ENCODE peak calls at places on chromosome 12, in seven cellular contexts. P is hepatocyte, I is tibial artery, X is adrenal gland, U is left ventricle myocardium inferior, J is sigmoid colon, W is neural progenitor cell. K is an unnamed sample. For H3K9me3 and H3K27me3, the result is how much of the 10 kb centered on the place peaks cover.

GRCh38 chr12:6383572-6384498 is at the start of gene LTBR:
- DNase-seq in P (peak), I (peak), X (peak), U (peak), J (peak), W (peak), K (peak)

GRCh38 chr12:127169321-127170270 is 1097.4 kb upstream of the TMEM132C start:
- DNase-seq in P (no peak), I (no peak), X (no peak), U (no peak), J (no peak), W (no peak), K (no peak)

GRCh38 chr12:46303039-46303666 is 34.3 kb upstream of the SLC38A1 start:
- DNase-seq in P (peak), I (no peak), X (peak), U (no peak), J (no peak), W (no peak), K (peak)

GRCh38 chr12:53219116-53219955 is 12.3 kb upstream of the ITGB7 start:
- DNase-seq in P (peak), I (no peak), X (no peak), U (peak), J (no peak), W (no peak), K (peak)

GRCh38 chr12:50188875-50189575 is 21.9 kb upstream of the CERS5 start:
- DNase-seq in P (peak), I (no peak), X (peak), U (no peak), J (no peak), W (no peak), K (no peak)

GRCh38 chr12:24535334-24536019 is 413.4 kb downstream of the BCAT1 start:
- DNase-seq in P (no peak), I (no peak), X (no peak), U (no peak), J (no peak), W (no peak), K (no peak)

GRCh38 chr12:111035578-111036301 is 115.4 kb upstream of the MYL2 start:
- DNase-seq in P (no peak), I (no peak), X (no peak), U (no peak), J (no peak), W (peak), K (no peak)

GRCh38 chr12:122133192-122133950 is 40.6 kb downstream of the IL31 start:
- DNase-seq in P (no peak), I (no peak), X (no peak), U (no peak), J (no peak), W (no peak), K (no peak)

GRCh38 chr12:113766133-113766879 is 199.8 kb downstream of the RBM19 start:
- DNase-seq in P (peak), I (no peak), X (no peak), U (no peak), J (no peak), W (peak), K (no peak)

GRCh38 chr12:1913377-1914115 is 4.9 kb downstream of the CACNA2D4 start:
- DNase-seq in P (peak), I (no peak), X (no peak), U (no peak), J (no peak), W (no peak), K (no peak)

GRCh38 chr12:91778091-91778819 is 367.4 kb downstream of the BTG1 start:
- DNase-seq in P (peak), I (peak), X (no peak), U (no peak), J (no peak), W (no peak), K (no peak)

GRCh38 chr12:121033625-121034349 is 5.3 kb downstream of the OASL start:
- DNase-seq in P (no peak), I (no peak), X (peak), U (no peak), J (no peak), W (no peak), K (peak)

GRCh38 chr12:117832459-117833457 is 136.0 kb downstream of the KSR2 start:
- DNase-seq in P (no peak), I (no peak), X (no peak), U (no peak), J (peak), W (no peak), K (no peak)

GRCh38 chr12:16920451-16920850 is 314.5 kb upstream of the LMO3 start:
- DNase-seq in P (no peak), I (no peak), X (no peak), U (no peak), J (no peak), W (no peak), K (no peak)
- H3K9me3 ChIP-seq in P (under half), I (under half), X (under half), U (half or more), J (under half), W (under half), K (under half)

DNA sequence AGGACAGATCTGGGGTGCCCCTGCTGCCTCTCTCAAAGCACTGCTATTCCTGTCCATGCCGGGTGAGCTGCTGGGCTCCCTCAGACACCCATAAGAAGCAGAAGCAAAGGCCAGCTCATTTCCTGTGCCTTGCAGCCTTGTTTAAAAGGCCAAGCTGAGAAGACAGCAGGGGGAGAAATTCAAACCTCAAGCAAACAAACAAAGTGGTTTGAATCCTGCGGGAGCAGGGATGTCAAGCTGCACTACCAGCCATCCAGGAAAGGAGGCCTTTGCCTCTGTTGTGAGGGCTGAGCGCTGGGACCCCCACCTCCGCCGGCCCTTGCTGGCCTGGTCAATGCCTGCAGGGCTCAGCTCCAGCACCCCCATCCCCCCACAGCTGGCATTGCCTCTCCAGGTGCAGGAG is 176.5 kb downstream of the PIWIL1 start:
- DNase-seq in P (no peak), I (no peak), X (no peak), U (no peak), J (no peak), W (peak), K (no peak)
- H3K27me3 ChIP-seq in P (under half), I (under half), X (under half), U (half or more), J (under half), W (under half), K (under half)

DNA sequence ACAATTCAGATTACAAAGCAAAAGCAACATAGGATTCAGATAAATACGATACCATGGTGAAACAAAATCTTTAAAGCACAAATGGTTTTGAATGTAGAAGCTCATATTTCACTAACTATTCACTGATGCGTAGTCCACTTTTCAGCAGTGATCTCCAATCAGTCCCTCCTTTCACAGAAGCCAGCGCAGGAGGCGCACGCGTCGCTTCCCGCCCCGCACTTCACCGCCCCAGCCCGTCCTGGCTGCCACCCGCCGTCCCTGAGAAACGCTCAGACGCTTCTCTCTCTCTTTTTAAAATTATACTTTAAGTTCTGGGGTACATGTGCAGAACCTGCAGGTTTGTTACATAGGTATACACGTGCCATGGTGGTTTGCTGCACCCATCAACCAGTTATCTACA is 19.8 kb upstream of the CHFR start:
- DNase-seq in P (no peak), I (no peak), X (no peak), U (no peak), J (no peak), W (no peak), K (no peak)
- H3K9me3 ChIP-seq in P (under half), I (under half), X (under half), U (under half), J (under half), W (under half), K (under half)

GRCh38 chr12:109759076-109759420 is 45.4 kb downstream of the FAM222A start:
- DNase-seq in P (no peak), I (no peak), X (peak), U (peak), J (peak), W (no peak), K (no peak)

GRCh38 chr12:109758406-109759075 is 44.9 kb downstream of the FAM222A start:
- DNase-seq in P (no peak), I (peak), X (peak), U (peak), J (peak), W (no peak), K (no peak)

GRCh38 chr12:109760031-109760929 is 46.7 kb downstream of the FAM222A start:
- DNase-seq in P (no peak), I (peak), X (peak), U (peak), J (peak), W (no peak), K (no peak)

GRCh38 chr12:109760930-109761630 is 47.5 kb downstream of the FAM222A start:
- DNase-seq in P (no peak), I (peak), X (peak), U (no peak), J (peak), W (no peak), K (no peak)

GRCh38 chr12:109759595-109759994 is 46.0 kb downstream of the FAM222A start:
- DNase-seq in P (no peak), I (peak), X (peak), U (peak), J (peak), W (no peak), K (no peak)
- H3K27me3 ChIP-seq in P (under half), I (under half), X (under half), U (under half), J (under half), W (under half), K (under half)

GRCh38 chr12:34294671-34295365 is 272.5 kb downstream of the ALG10 start:
- DNase-seq in P (no peak), I (peak), X (no peak), U (peak), J (peak), W (no peak), K (no peak)
- H3K9me3 ChIP-seq in P (under half), I (under half), X (under half), U (under half), J (under half), W (under half), K (under half)

GRCh38 chr12:562634-563033 is 100.6 kb downstream of the NINJ2 start:
- DNase-seq in P (no peak), I (no peak), X (no peak), U (no peak), J (no peak), W (no peak), K (no peak)

GRCh38 chr12:565589-566105 is 97.6 kb downstream of the NINJ2 start:
- DNase-seq in P (no peak), I (no peak), X (no peak), U (no peak), J (no peak), W (no peak), K (no peak)

GRCh38 chr12:563250-563781 is 99.9 kb downstream of the NINJ2 start:
- DNase-seq in P (no peak), I (no peak), X (no peak), U (no peak), J (no peak), W (no peak), K (no peak)

GRCh38 chr12:563899-564298 is 99.3 kb downstream of the NINJ2 start:
- DNase-seq in P (no peak), I (no peak), X (no peak), U (no peak), J (no peak), W (no peak), K (no peak)

DNA sequence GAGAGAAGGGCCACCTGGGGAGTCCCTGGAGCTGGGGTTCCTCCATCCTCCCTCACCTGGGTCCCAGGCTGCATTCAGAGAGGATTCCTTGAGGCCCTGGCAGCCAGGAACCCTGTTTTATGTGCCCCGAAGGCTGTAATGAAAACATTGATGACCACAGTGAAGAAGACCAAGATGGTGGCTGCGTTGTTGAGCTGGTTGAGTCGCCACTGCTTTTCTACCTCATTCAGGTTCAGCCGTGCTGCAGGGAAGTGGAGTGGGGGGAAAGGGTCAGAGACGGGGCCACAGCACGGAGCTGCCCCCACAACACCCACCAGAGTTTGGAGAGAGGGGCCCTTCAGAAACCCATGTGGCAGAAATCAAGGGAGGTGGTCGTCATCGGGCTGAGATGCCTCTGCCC is 98.1 kb downstream of the NINJ2 start:
- DNase-seq in P (no peak), I (no peak), X (no peak), U (no peak), J (no peak), W (no peak), K (no peak)
- H3K27me3 ChIP-seq in P (under half), I (under half), X (under half), U (under half), J (under half), W (under half), K (under half)

DNA sequence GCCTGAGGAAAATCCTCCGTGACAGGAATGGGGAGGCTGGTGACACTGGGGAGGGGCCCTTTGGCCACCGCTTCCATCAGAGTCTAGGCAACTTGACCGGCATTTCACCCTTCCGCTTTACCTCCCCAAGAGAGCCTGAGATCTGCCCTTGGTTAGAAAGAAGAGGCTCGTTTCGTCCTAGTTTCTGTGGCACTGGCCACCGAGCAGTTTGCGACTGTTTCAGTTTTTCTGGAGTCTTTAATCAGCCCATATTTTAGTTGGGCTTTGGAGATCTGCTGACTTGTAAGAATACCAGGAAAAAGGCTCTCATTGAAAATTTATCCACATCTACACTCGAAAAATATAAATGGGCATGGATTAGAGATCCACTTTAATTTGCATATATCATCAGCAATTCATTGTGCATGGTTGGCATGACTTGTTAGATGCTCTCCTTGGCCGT is 414 bp upstream of the ANKS1B start:
- DNase-seq in P (no peak), I (no peak), X (no peak), U (no peak), J (no peak), W (no peak), K (no peak)
- H3K9me3 ChIP-seq in P (under half), I (under half), X (under half), U (under half), J (under half), W (under half), K (under half)

GRCh38 chr12:15000575-15000974 is 27.7 kb downstream of the PDE6H start:
- DNase-seq in P (no peak), I (no peak), X (no peak), U (no peak), J (no peak), W (no peak), K (no peak)
- H3K27me3 ChIP-seq in P (under half), I (under half), X (under half), U (under half), J (under half), W (under half), K (under half)

GRCh38 chr12:34124608-34125007 is 102.3 kb downstream of the ALG10 start:
- DNase-seq in P (no peak), I (no peak), X (no peak), U (no peak), J (no peak), W (no peak), K (no peak)

GRCh38 chr12:34119366-34119765 is 97.1 kb downstream of the ALG10 start:
- DNase-seq in P (no peak), I (no peak), X (no peak), U (no peak), J (no peak), W (no peak), K (no peak)

GRCh38 chr12:34126805-34127204 is 104.5 kb downstream of the ALG10 start:
- DNase-seq in P (no peak), I (no peak), X (no peak), U (no peak), J (no peak), W (no peak), K (no peak)

GRCh38 chr12:34126239-34126641 is 103.9 kb downstream of the ALG10 start:
- DNase-seq in P (no peak), I (no peak), X (no peak), U (no peak), J (no peak), W (no peak), K (no peak)

DNA sequence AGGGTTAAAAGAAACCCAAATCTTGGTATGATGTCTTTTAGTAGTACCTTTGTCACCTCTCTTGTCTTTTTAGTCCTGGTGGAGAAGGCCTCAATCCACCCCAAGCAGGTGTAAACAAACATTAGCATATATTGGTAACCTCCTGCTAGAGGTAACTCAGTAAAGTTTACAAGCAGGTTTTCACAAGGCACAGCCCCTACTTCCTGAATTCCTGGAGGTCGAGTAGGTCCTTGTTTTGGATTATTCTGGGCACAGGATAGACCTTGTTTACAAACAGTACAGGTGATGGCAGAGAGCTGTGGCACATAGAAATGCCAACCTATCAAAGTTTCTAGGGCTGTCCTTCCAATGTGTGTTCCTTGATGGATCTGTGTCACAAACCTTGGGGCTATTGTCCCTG is 99.1 kb downstream of the ALG10 start:
- DNase-seq in P (no peak), I (no peak), X (no peak), U (no peak), J (no peak), W (no peak), K (no peak)
- H3K9me3 ChIP-seq in P (under half), I (under half), X (under half), U (under half), J (under half), W (under half), K (under half)

GRCh38 chr12:64137117-64137516 is 85.0 kb downstream of the KICS2 start:
- DNase-seq in P (no peak), I (no peak), X (no peak), U (no peak), J (no peak), W (no peak), K (no peak)
- H3K27me3 ChIP-seq in P (under half), I (under half), X (under half), U (under half), J (under half), W (under half), K (under half)